ENCODE peak calls at places on chromosomes 4 and X, in six cellular contexts. C is endothelial cell of umbilical vein, A is HCT116, H is K562, Q is GM12878, E is HepG2. X is an unnamed sample.

GRCh38 chr4:39085891-39086290 is 23.9 kb downstream of the KLHL5 start:
- DNase-seq in A (no peak), H (peak), C (no peak), E (no peak), Q (no peak), X (no peak)

GRCh38 chr4:120850048-120850599 is 72.4 kb downstream of the PRDM5 start:
- DNase-seq in Q (no peak), H (no peak), C (peak), A (no peak), E (no peak), X (no peak)

GRCh38 chrX:109485470-109486340 is 3.8 kb upstream of the GUCY2F start:
- DNase-seq in H (peak), A (peak), Q (peak), C (peak), E (peak), X (peak)

GRCh38 chr4:14897217-14897616 is 105.1 kb upstream of the CPEB2 start:
- DNase-seq in H (no peak), Q (no peak), C (no peak), A (no peak), E (no peak), X (no peak)

GRCh38 chr4:96063639-96064038 is 223.7 kb downstream of the PDHA2 start:
- DNase-seq in Q (no peak), A (no peak), C (no peak), H (no peak), E (no peak), X (no peak)

GRCh38 chrX:133670394-133670793 is 255.1 kb upstream of the GPC4 start:
- DNase-seq in H (peak), C (peak), A (peak), Q (peak), E (no peak), X (peak)

GRCh38 chr4:8651661-8652180 is 59.2 kb downstream of the CPZ start:
- DNase-seq in C (no peak), E (no peak), A (no peak), Q (no peak), H (no peak), X (no peak)

GRCh38 chrX:69060631-69061408 is 104.4 kb downstream of the PJA1 start:
- DNase-seq in E (peak), A (peak), Q (no peak), H (no peak), C (peak), X (no peak)

GRCh38 chrX:103531002-103531401 is 11.7 kb upstream of the RAB40A start:
- DNase-seq in Q (no peak), C (no peak), A (no peak), H (no peak), E (no peak), X (no peak)

GRCh38 chr4:146975535-146975934 is 29.9 kb upstream of the TTC29 start:
- DNase-seq in Q (no peak), C (peak), A (no peak), H (no peak), E (no peak), X (no peak)

GRCh38 chr4:148238797-148239196 is 203.4 kb downstream of the NR3C2 start:
- DNase-seq in C (no peak), E (no peak), A (no peak), H (no peak), Q (no peak), X (no peak)

GRCh38 chr4:26557164-26557563 is 26.7 kb upstream of the TBC1D19 start:
- DNase-seq in Q (no peak), H (no peak), E (no peak), C (no peak), A (no peak), X (no peak)

GRCh38 chrX:114073926-114074325 is 510.0 kb upstream of the HTR2C start:
- DNase-seq in H (no peak), Q (no peak), E (no peak), A (no peak), C (no peak), X (no peak)
- H3K27ac ChIP-seq in H (no peak), Q (no peak), E (no peak), A (no peak), C (no peak), X (no peak)

DNA sequence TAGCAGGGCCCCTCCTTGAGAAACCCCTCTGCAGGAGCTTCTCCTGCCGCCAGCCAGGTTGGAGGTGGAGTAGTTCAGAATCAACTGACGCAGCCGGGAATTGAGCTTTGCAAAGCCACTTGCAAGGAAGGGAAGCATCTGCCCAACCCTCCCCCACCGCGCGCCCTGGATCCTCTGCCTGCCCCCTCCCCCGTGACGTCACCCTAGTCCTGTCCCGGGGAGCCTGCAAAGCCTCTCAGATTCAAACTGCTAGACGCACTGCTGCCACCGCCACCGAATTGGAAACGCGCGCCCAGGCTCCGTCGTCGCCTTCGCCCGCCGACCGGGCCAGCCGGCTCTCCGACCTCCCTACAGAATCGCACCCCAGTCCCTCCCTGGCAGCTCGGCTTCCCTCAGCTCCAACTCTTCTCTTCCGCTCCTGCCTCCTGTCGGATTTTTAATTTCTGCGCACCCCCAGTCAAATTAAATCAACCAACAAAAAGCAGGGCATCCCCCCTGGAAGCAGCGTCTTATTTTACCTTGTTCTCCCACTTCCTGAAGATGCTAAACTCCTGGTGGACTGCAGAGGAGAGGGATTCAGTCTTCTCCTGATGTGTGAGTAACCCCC is 3.8 kb downstream of the SLITRK2 start:
- DNase-seq in H (no peak), C (no peak), A (no peak), Q (no peak), E (no peak), X (no peak)
- TF ChIP-seq EZH2 in H (no peak), C (no peak), A (no peak), Q (no peak), E (no peak), X (no peak)

DNA sequence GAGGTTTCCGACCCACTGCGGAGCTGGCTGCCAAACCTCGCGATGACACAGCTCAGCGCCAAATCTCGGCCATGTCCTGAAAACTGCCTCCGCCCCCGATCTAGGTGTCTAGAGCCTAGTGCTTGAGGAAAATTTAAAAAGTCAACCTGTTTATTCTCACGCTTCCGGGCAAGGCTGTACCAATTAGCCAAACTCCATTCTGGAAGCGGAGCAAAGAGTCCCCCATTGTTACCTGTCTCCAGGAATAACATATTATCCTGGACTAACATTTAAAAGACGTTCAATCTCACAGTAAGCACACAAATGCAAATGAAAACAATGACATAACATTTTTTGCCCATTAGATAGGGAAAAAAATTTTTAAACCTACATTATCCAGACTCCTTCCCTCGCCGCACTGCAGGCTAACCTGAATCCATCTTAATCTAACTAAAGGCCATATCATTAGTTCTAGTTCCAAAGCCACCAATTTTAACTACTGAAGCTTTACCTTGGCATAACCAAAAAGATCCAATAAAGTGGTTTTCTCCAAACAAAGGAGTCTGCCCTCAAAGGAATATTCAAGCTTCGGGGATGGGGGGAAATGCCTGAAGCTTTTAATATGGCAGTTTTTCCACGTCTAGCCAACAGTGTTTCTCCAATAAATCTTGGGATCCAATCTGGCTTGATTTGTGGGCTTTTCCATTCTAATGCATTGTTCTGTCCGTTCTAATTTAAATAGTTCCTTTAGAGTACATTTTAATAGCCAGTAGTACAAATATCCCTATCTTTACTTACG is 1.9 kb downstream of the HUWE1 start:
- DNase-seq in H (no peak), E (no peak), C (no peak), Q (no peak), A (no peak), X (no peak)
- TF ChIP-seq POLR2AphosphoS5 in H (no peak), E (no peak), C (no peak), Q (no peak), A (no peak), X (no peak)

DNA sequence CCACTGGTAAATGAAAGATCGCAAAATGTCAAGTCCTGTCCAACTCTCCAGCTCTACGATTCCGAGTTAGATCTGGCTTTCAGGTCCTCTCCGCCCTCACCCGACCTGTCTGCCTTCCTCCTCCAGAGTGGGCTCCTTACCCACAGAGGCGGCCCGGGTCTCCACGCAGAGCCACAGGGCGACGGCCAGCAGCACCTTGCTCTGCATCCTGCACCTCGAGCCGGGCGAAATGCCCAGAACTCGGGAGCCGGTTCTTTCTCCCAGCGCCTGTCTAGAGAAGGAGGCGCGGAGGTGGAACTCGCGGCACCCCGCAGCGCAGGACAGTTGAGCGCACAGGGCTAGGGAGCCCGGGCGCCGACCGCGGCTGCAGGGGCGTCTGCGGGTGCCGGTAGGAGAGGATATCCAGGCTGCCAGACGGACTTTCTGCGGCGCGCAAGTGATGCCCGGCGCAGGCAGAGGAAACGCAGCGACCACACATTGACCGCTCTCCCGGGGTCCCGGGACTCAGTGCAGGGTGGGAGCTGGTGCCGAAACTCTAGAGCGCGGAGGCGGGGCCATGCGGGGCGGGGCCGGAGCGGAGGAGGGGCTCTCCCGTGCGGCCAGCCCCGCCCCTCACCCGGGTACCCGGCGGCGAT is at the start of gene KDR:
- DNase-seq in A (no peak), Q (no peak), H (peak), E (no peak), C (peak), X (no peak)
- H3K27ac ChIP-seq in A (no peak), Q (no peak), H (no peak), E (no peak), C (peak), X (no peak)

DNA sequence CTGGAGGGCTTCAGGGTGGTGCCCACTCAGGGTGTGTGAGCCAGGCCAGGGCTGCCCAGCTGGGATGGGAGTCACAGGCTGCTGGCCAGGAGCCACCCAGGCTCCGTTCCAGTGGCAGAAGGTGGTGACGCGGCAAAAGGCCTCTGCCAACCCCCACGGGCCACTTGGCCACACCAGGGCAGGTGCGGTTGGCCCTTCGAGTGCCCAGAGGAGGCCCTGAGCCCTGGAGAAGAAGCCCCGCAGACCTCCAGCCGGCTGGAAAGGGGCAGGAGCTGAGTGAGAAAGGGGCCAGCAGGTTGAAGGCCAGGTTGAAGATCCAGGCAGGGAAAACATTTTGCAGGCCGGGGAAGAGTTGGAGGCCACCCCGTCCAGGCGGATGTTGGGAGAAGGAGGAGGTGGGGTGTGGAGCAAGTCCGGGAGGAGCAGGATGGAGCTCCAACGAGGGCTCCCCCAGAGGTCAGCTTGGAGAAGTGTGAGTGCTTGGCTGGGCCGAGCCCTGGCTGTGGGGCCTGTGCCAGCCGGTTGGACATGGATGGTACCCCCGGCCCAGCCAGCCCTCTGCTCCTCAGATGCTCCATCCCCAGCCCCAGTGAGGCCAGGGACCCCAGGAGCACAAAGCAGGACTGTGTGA is 2.8 kb upstream of the CPLX1 start:
- DNase-seq in Q (no peak), E (peak), C (no peak), H (no peak), A (no peak), X (no peak)
- TF ChIP-seq EZH2 in Q (no peak), E (no peak), C (no peak), H (no peak), A (no peak), X (no peak)

GRCh38 chr4:145484240-145484846 is 2.7 kb downstream of the SMAD1 start:
- DNase-seq in E (no peak), Q (no peak), H (no peak), C (peak), A (no peak), X (no peak)

GRCh38 chr4:145481164-145481941 is at the start of gene SMAD1:
- DNase-seq in H (peak), A (peak), Q (no peak), C (peak), E (peak), X (peak)

GRCh38 chr4:145480257-145480656 is 1.4 kb upstream of the SMAD1 start:
- DNase-seq in Q (no peak), E (no peak), H (no peak), C (no peak), A (no peak), X (no peak)

GRCh38 chr4:145482209-145483021 is 762 bp downstream of the SMAD1 start:
- DNase-seq in E (peak), A (peak), H (no peak), Q (peak), C (peak), X (peak)

DNA sequence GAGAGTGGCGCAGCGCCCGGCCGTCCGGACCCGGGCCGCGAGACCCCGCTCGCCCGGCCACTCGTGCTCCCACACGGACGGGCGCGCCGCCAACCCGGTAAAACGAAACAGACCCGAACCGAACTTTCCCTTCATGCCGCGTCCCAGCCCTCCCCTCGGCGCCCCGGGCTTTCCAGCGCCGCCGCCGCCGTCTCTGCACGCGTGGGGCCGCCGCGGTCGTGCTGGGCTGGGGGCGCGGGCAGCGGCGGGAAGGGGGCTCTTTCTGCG is 222 bp downstream of the SMAD1 start:
- DNase-seq in Q (no peak), C (no peak), A (no peak), H (no peak), E (no peak), X (no peak)
- TF ChIP-seq POLR2AphosphoS5 in Q (no peak), C (no peak), A (no peak), H (no peak), E (no peak), X (no peak)

GRCh38 chr4:94523033-94523590 is 71.4 kb downstream of the PDLIM5 start:
- DNase-seq in A (no peak), C (no peak), Q (no peak), E (no peak), H (no peak), X (no peak)

GRCh38 chr4:94528792-94529451 is 77.2 kb downstream of the PDLIM5 start:
- DNase-seq in E (no peak), Q (no peak), A (no peak), C (no peak), H (no peak), X (no peak)

GRCh38 chr4:94527556-94528233 is 76.0 kb downstream of the PDLIM5 start:
- DNase-seq in Q (no peak), E (no peak), A (no peak), C (no peak), H (no peak), X (no peak)

GRCh38 chr4:94523617-94524016 is 71.9 kb downstream of the PDLIM5 start:
- DNase-seq in E (no peak), Q (no peak), A (no peak), H (no peak), C (no peak), X (no peak)

GRCh38 chr4:94525993-94526740 is 74.4 kb downstream of the PDLIM5 start:
- DNase-seq in E (no peak), C (peak), A (no peak), Q (no peak), H (no peak), X (peak)
- H3K27ac ChIP-seq in E (no peak), C (no peak), A (no peak), Q (peak), H (no peak), X (peak)

GRCh38 chr4:93828830-93829530 is 427 bp downstream of the ATOH1 start:
- DNase-seq in E (no peak), A (no peak), H (no peak), Q (no peak), C (no peak), X (no peak)
- TF ChIP-seq EZH2 in E (no peak), A (no peak), H (no peak), Q (no peak), C (peak), X (no peak)

X was measured in SK-N-MC.